ENCODE peak calls at places on chromosomes 1 and 21, in seven cellular contexts. One of them, this sample, is unnamed.

GRCh38 chr1:1217621-1218523 is 3.9 kb upstream of the TNFRSF4 start:
- DNase-seq in stomach: no peak
- DNase-seq in fibroblast of lung: no peak
- DNase-seq in HFF-Myc: peak; percentile 20
- DNase-seq in Caco-2: no peak
- DNase-seq in lower lobe of right lung: no peak
- DNase-seq in psoas muscle: no peak
- DNase-seq in this sample: no peak

GRCh38 chr1:57470028-57470427 is 46.2 kb upstream of the DAB1 start:
- DNase-seq in Caco-2: no peak
- DNase-seq in fibroblast of lung: peak; percentile 83
- DNase-seq in stomach: no peak
- DNase-seq in psoas muscle: no peak
- DNase-seq in lower lobe of right lung: no peak
- DNase-seq in HFF-Myc: no peak
- DNase-seq in this sample: no peak

GRCh38 chr1:172373864-172374263 is 46.6 kb upstream of the C1orf105 start:
- DNase-seq in HFF-Myc: no peak
- DNase-seq in psoas muscle: no peak
- DNase-seq in Caco-2: no peak
- DNase-seq in fibroblast of lung: peak; percentile 60
- DNase-seq in lower lobe of right lung: no peak
- DNase-seq in stomach: no peak
- DNase-seq in this sample: no peak

GRCh38 chr21:45994086-45994661 is 12.6 kb downstream of the COL6A1 start:
- DNase-seq in Caco-2: no peak
- DNase-seq in lower lobe of right lung: peak; percentile 35
- DNase-seq in HFF-Myc: no peak
- DNase-seq in stomach: peak; percentile 17
- DNase-seq in fibroblast of lung: peak; percentile 24
- DNase-seq in psoas muscle: peak; percentile 16
- DNase-seq in this sample: no peak

GRCh38 chr21:41121785-41122415 is 46.1 kb upstream of the BACE2 start:
- DNase-seq in stomach: peak; percentile 95
- DNase-seq in Caco-2: peak; percentile 83
- DNase-seq in lower lobe of right lung: peak; percentile 80
- DNase-seq in HFF-Myc: peak; percentile 64
- DNase-seq in psoas muscle: peak; percentile 82
- DNase-seq in fibroblast of lung: peak; percentile 71
- DNase-seq in this sample: peak; percentile 32

GRCh38 chr1:197868751-197869501 is 33.5 kb upstream of the C1orf53 start:
- DNase-seq in psoas muscle: no peak
- DNase-seq in lower lobe of right lung: no peak
- DNase-seq in fibroblast of lung: peak; percentile 55
- DNase-seq in HFF-Myc: peak; percentile 16
- DNase-seq in Caco-2: peak; percentile 45
- DNase-seq in stomach: no peak
- DNase-seq in this sample: peak; percentile 11

GRCh38 chr1:2415337-2415736 is 3.0 kb upstream of the PEX10 start:
- DNase-seq in fibroblast of lung: no peak
- DNase-seq in HFF-Myc: no peak
- DNase-seq in stomach: no peak
- DNase-seq in psoas muscle: no peak
- DNase-seq in lower lobe of right lung: no peak
- DNase-seq in Caco-2: no peak
- DNase-seq in this sample: no peak

GRCh38 chr1:168081373-168082007 is 55.2 kb downstream of the GPR161 start:
- DNase-seq in Caco-2: no peak
- DNase-seq in stomach: no peak
- DNase-seq in HFF-Myc: no peak
- DNase-seq in psoas muscle: no peak
- DNase-seq in fibroblast of lung: peak; percentile 60
- DNase-seq in lower lobe of right lung: no peak
- DNase-seq in this sample: peak; percentile 74

GRCh38 chr1:30377230-30378022 is 346.0 kb downstream of the MATN1 start:
- DNase-seq in stomach: no peak
- DNase-seq in lower lobe of right lung: no peak
- DNase-seq in psoas muscle: no peak
- DNase-seq in Caco-2: no peak
- DNase-seq in HFF-Myc: no peak
- DNase-seq in fibroblast of lung: no peak
- DNase-seq in this sample: no peak

GRCh38 chr1:64967381-64967780 is 1.0 kb upstream of the JAK1 start:
- DNase-seq in HFF-Myc: no peak
- DNase-seq in fibroblast of lung: no peak
- DNase-seq in Caco-2: peak; percentile 10
- DNase-seq in psoas muscle: no peak
- DNase-seq in lower lobe of right lung: no peak
- DNase-seq in stomach: no peak
- DNase-seq in this sample: no peak

GRCh38 chr1:198918920-198919319 is 280.1 kb downstream of the PTPRC start:
- DNase-seq in stomach: no peak
- DNase-seq in psoas muscle: no peak
- DNase-seq in fibroblast of lung: no peak
- DNase-seq in HFF-Myc: no peak
- DNase-seq in Caco-2: no peak
- DNase-seq in lower lobe of right lung: no peak
- DNase-seq in this sample: no peak

GRCh38 chr21:44699502-44700001 is 2.6 kb downstream of the KRTAP10-12 start:
- DNase-seq in fibroblast of lung: no peak
- DNase-seq in psoas muscle: no peak
- DNase-seq in lower lobe of right lung: no peak
- DNase-seq in HFF-Myc: no peak
- DNase-seq in stomach: no peak
- DNase-seq in Caco-2: no peak
- DNase-seq in this sample: no peak

GRCh38 chr1:200483491-200484143 is 73.8 kb upstream of the ZNF281 start:
- DNase-seq in HFF-Myc: peak; percentile 87
- DNase-seq in lower lobe of right lung: no peak
- DNase-seq in fibroblast of lung: peak; percentile 100
- DNase-seq in psoas muscle: no peak
- DNase-seq in Caco-2: peak; percentile 22
- DNase-seq in stomach: peak; percentile 31
- DNase-seq in this sample: peak; percentile 80

GRCh38 chr1:86938855-86939254 is 24.4 kb downstream of the HS2ST1 start:
- DNase-seq in Caco-2: no peak
- DNase-seq in fibroblast of lung: no peak
- DNase-seq in HFF-Myc: no peak
- DNase-seq in psoas muscle: no peak
- DNase-seq in stomach: no peak
- DNase-seq in lower lobe of right lung: no peak
- DNase-seq in this sample: no peak
- H3K4me3 ChIP-seq in Caco-2: no peak overlapping the region
- H3K4me3 ChIP-seq in fibroblast of lung: no peak overlapping the region
- H3K4me3 ChIP-seq in HFF-Myc: no peak overlapping the region
- H3K4me3 ChIP-seq in psoas muscle: no peak overlapping the region
- H3K4me3 ChIP-seq in stomach: no peak overlapping the region
- H3K4me3 ChIP-seq in lower lobe of right lung: no peak overlapping the region
- H3K4me3 ChIP-seq in this sample: no peak overlapping the region

GRCh38 chr1:3470650-3471355 is 16.3 kb downstream of the ARHGEF16 start:
- DNase-seq in HFF-Myc: no peak
- DNase-seq in psoas muscle: peak; percentile 7
- DNase-seq in fibroblast of lung: no peak
- DNase-seq in lower lobe of right lung: peak; percentile 37
- DNase-seq in Caco-2: no peak
- DNase-seq in stomach: no peak
- DNase-seq in this sample: no peak

GRCh38 chr1:3472906-3473305 is 18.4 kb downstream of the ARHGEF16 start:
- DNase-seq in fibroblast of lung: no peak
- DNase-seq in stomach: no peak
- DNase-seq in lower lobe of right lung: no peak
- DNase-seq in Caco-2: no peak
- DNase-seq in psoas muscle: no peak
- DNase-seq in HFF-Myc: no peak
- DNase-seq in this sample: no peak

GRCh38 chr1:3473381-3473844 is 18.9 kb downstream of the ARHGEF16 start:
- DNase-seq in Caco-2: no peak
- DNase-seq in HFF-Myc: peak; percentile 74
- DNase-seq in fibroblast of lung: peak; percentile 89
- DNase-seq in lower lobe of right lung: no peak
- DNase-seq in stomach: no peak
- DNase-seq in psoas muscle: no peak
- DNase-seq in this sample: peak; percentile 77

GRCh38 chr1:3471356-3472087 is 17.1 kb downstream of the ARHGEF16 start:
- DNase-seq in Caco-2: peak; percentile 82
- DNase-seq in fibroblast of lung: peak; percentile 51
- DNase-seq in lower lobe of right lung: peak; percentile 47
- DNase-seq in stomach: no peak
- DNase-seq in HFF-Myc: no peak
- DNase-seq in psoas muscle: peak; percentile 38
- DNase-seq in this sample: no peak

DNA sequence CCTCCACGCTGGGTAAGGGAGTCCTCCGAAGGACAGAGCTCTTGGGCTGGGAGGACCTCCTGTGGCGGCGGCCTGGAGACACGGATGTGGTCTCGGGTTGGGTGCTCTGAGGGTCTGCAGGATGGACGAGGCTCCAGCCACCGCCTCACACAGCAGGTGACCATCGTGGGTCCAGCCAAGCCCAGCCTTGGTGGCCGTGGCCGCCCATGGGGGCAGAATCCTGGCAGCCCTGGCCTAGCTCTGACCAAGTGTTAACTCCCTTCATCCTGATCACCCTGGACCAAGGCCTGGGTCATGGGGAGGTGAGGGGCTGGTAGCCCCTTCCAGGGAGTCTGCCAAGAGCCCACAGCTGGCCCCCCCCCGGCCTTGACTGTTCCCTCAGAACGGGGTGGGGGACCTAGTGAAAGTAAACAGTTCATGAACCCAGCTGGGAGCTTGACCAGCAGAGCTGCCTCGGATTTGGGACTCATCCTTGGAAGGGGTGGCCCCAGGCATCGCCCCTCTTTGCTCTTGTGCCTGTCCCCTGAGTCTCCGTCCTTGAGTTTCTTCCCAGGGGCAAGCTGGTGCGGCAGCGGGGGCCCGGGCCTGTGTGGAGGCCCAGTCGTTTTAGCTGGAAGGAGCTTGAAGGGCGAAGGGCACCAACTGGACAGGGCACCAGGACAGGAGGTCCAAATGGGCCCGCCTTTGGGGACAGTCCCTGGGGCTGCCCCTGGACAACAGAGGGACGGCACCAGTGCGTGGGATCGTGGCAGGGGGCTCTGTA is 17.8 kb downstream of the ARHGEF16 start:
- DNase-seq in fibroblast of lung: no peak
- DNase-seq in stomach: no peak
- DNase-seq in lower lobe of right lung: no peak
- DNase-seq in psoas muscle: peak; percentile 12
- DNase-seq in HFF-Myc: no peak
- DNase-seq in Caco-2: no peak
- DNase-seq in this sample: no peak
- TF ChIP-seq CTCF in fibroblast of lung: no peak
- TF ChIP-seq CTCF in stomach: no peak
- TF ChIP-seq CTCF in lower lobe of right lung: no peak
- TF ChIP-seq CTCF in psoas muscle: no peak
- TF ChIP-seq CTCF in HFF-Myc: no peak
- TF ChIP-seq CTCF in Caco-2: no peak
- TF ChIP-seq CTCF in this sample: no peak

DNA sequence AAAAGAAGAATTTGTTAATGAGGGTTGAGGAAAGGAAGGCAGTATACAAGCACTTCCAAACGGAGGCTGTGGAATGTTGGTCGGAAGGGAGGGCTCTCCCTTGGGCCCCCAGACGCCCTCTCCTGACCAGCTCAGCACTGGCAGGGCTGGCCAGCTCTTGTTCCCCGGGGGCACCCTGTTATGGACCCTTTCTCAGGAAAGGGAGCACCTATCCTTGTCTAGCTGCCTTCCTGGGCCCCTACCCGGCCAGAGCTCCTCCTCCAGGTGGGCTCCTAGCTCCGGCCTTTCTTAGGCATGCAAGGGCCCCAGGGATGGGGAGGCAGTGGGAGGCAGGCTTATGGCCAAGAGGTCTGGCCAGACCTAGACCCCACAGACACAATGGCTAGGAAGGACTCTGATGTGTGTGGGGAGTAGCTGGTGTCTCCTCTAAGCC is 926 bp downstream of the BLACAT1 start:
- DNase-seq in lower lobe of right lung: no peak
- DNase-seq in Caco-2: no peak
- DNase-seq in stomach: no peak
- DNase-seq in psoas muscle: no peak
- DNase-seq in fibroblast of lung: no peak
- DNase-seq in HFF-Myc: no peak
- DNase-seq in this sample: no peak
- H3K4me3 ChIP-seq in lower lobe of right lung: no peak overlapping the region
- H3K4me3 ChIP-seq in Caco-2: no peak overlapping the region
- H3K4me3 ChIP-seq in stomach: no peak overlapping the region
- H3K4me3 ChIP-seq in psoas muscle: no peak overlapping the region
- H3K4me3 ChIP-seq in fibroblast of lung: no peak overlapping the region
- H3K4me3 ChIP-seq in HFF-Myc: no peak overlapping the region
- H3K4me3 ChIP-seq in this sample: no peak overlapping the region

GRCh38 chr1:239805042-239805441 is 286.6 kb upstream of the FMN2 start:
- DNase-seq in stomach: no peak
- DNase-seq in fibroblast of lung: no peak
- DNase-seq in HFF-Myc: no peak
- DNase-seq in lower lobe of right lung: no peak
- DNase-seq in psoas muscle: no peak
- DNase-seq in Caco-2: no peak
- DNase-seq in this sample: no peak

GRCh38 chr1:239805888-239806772 is 285.6 kb upstream of the FMN2 start:
- DNase-seq in stomach: no peak
- DNase-seq in lower lobe of right lung: no peak
- DNase-seq in fibroblast of lung: peak; percentile 4
- DNase-seq in HFF-Myc: no peak
- DNase-seq in Caco-2: no peak
- DNase-seq in psoas muscle: no peak
- DNase-seq in this sample: no peak

GRCh38 chr1:239804265-239804664 is 287.4 kb upstream of the FMN2 start:
- DNase-seq in psoas muscle: no peak
- DNase-seq in HFF-Myc: no peak
- DNase-seq in lower lobe of right lung: no peak
- DNase-seq in Caco-2: no peak
- DNase-seq in fibroblast of lung: no peak
- DNase-seq in stomach: no peak
- DNase-seq in this sample: no peak

GRCh38 chr1:239802275-239802674 is 289.4 kb upstream of the FMN2 start:
- DNase-seq in stomach: no peak
- DNase-seq in HFF-Myc: no peak
- DNase-seq in fibroblast of lung: no peak
- DNase-seq in psoas muscle: no peak
- DNase-seq in lower lobe of right lung: no peak
- DNase-seq in Caco-2: no peak
- DNase-seq in this sample: no peak

GRCh38 chr1:239803666-239804228 is 287.9 kb upstream of the FMN2 start:
- DNase-seq in Caco-2: peak; percentile 13
- DNase-seq in stomach: no peak
- DNase-seq in fibroblast of lung: no peak
- DNase-seq in HFF-Myc: no peak
- DNase-seq in lower lobe of right lung: no peak
- DNase-seq in psoas muscle: no peak
- DNase-seq in this sample: no peak
- TF ChIP-seq CTCF in Caco-2: no peak
- TF ChIP-seq CTCF in stomach: no peak
- TF ChIP-seq CTCF in fibroblast of lung: no peak
- TF ChIP-seq CTCF in HFF-Myc: no peak
- TF ChIP-seq CTCF in lower lobe of right lung: no peak
- TF ChIP-seq CTCF in psoas muscle: no peak
- TF ChIP-seq CTCF in this sample: no peak

This sample was measured in BJ.